ENCODE peak calls at places on chromosomes 3 and 15, in five cellular contexts. T is fibroblast of lung, Q is mammary epithelial cell, R is A673, F is HCT116. J is an unnamed sample.
A peak's percentile ranks its signal among the peaks of the same experiment; 100 is the strongest.

GRCh38 chr15:85533949-85534543 is 153.6 kb downstream of the AKAP13 start:
- DNase-seq in Q (peak; percentile 38), F (no peak), T (no peak), R (no peak), J (no peak)

GRCh38 chr15:70234256-70234965 is 136.7 kb upstream of the TLE3 start:
- DNase-seq in R (no peak), T (peak; percentile 79), F (no peak), Q (no peak), J (no peak)

GRCh38 chr15:77753238-77753873 is 120.6 kb upstream of the LINGO1 start:
- DNase-seq in Q (peak; percentile 6), F (no peak), T (peak; percentile 17), R (peak; percentile 49), J (peak; percentile 57)

GRCh38 chr3:51712511-51712931 is 5.7 kb downstream of the GRM2 start:
- DNase-seq in F (no peak), R (no peak), T (no peak), Q (no peak), J (no peak)

GRCh38 chr15:77874071-77874470 is 203.4 kb downstream of the TBC1D2B start:
- DNase-seq in R (no peak), T (no peak), F (no peak), Q (no peak), J (no peak)

GRCh38 chr15:67063689-67064606 is 1.5 kb upstream of the SMAD3 start:
- DNase-seq in R (no peak), T (peak; percentile 69), Q (no peak), F (peak; percentile 89), J (peak; percentile 92)

GRCh38 chr15:44811347-44811746 is 75.0 kb downstream of the TRIM69 start:
- DNase-seq in T (no peak), Q (peak; percentile 29), R (no peak), F (peak; percentile 6), J (no peak)

GRCh38 chr15:42879390-42879912 is 41.1 kb downstream of the TTBK2 start:
- DNase-seq in F (no peak), T (no peak), Q (no peak), R (no peak), J (no peak)

GRCh38 chr3:16132926-16133325 is 41.6 kb upstream of the GALNT15 start:
- DNase-seq in T (no peak), R (peak; percentile 25), F (no peak), Q (no peak), J (no peak)

GRCh38 chr3:193554790-193555189 is at the start of gene ATP13A4:
- DNase-seq in F (no peak), Q (no peak), T (no peak), R (no peak), J (no peak)

GRCh38 chr3:48656061-48656840 is 6.4 kb downstream of the CELSR3 start:
- DNase-seq in Q (peak; percentile 74), F (peak; percentile 21), R (peak; percentile 79), T (peak; percentile 54), J (no peak)

GRCh38 chr15:98906712-98907083 is 100.9 kb downstream of the PGPEP1L start:
- DNase-seq in F (no peak), T (peak; percentile 75), R (no peak), Q (peak; percentile 79), J (no peak)

GRCh38 chr15:25763206-25763880 is 99.8 kb downstream of the ATP10A start:
- DNase-seq in Q (no peak), T (no peak), F (no peak), R (no peak), J (no peak)

GRCh38 chr3:124409650-124410275 is 320.5 kb upstream of the UMPS start:
- DNase-seq in T (peak; percentile 76), R (no peak), Q (peak; percentile 19), F (no peak), J (no peak)

GRCh38 chr15:78372880-78373279 is 32.7 kb downstream of the CRABP1 start:
- DNase-seq in F (peak; percentile 21), Q (no peak), T (no peak), R (no peak), J (peak; percentile 27)

GRCh38 chr3:157786618-157787017 is 283.4 kb upstream of the VEPH1 start:
- DNase-seq in F (no peak), R (no peak), Q (peak; percentile 35), T (peak; percentile 54), J (no peak)

GRCh38 chr15:75817151-75817935 is 25.9 kb upstream of the UBE2Q2 start:
- DNase-seq in R (peak; percentile 73), Q (no peak), T (no peak), F (no peak), J (no peak)

GRCh38 chr3:194395201-194395600 is 3.9 kb downstream of the GP5 start:
- DNase-seq in F (no peak), Q (peak; percentile 7), T (no peak), R (peak; percentile 83), J (no peak)

GRCh38 chr3:111999924-112000835 is 1.5 kb downstream of the TAGLN3 start:
- DNase-seq in Q (no peak), R (no peak), F (no peak), T (peak; percentile 48), J (no peak)

GRCh38 chr3:110576962-110577361 is 494.7 kb upstream of the NECTIN3 start:
- DNase-seq in F (peak; percentile 80), T (peak; percentile 92), R (peak; percentile 81), Q (peak; percentile 77), J (no peak)

GRCh38 chr15:74725241-74725774 is at the start of gene CYP1A1:
- DNase-seq in Q (peak; percentile 8), R (peak; percentile 33), F (no peak), T (peak; percentile 4), J (no peak)

GRCh38 chr3:174206607-174207192 is 652.4 kb upstream of the NAALADL2 start:
- DNase-seq in F (no peak), Q (no peak), R (peak; percentile 15), T (no peak), J (no peak)

GRCh38 chr3:160296591-160296990 is 71.4 kb downstream of the C3orf80 start:
- DNase-seq in R (no peak), F (no peak), T (peak; percentile 15), Q (no peak), J (no peak)

GRCh38 chr3:55309336-55309735 is 177.8 kb downstream of the WNT5A start:
- DNase-seq in Q (no peak), T (peak; percentile 53), R (no peak), F (no peak), J (no peak)

GRCh38 chr3:187958432-187959003 is 195.4 kb upstream of the LPP start:
- DNase-seq in F (no peak), T (no peak), R (no peak), Q (no peak), J (no peak)

GRCh38 chr15:25061808-25062550 is 107.2 kb downstream of the SNRPN start:
- DNase-seq in F (no peak), Q (no peak), T (no peak), R (no peak), J (no peak)

GRCh38 chr3:31521468-31521867 is 11.3 kb upstream of the STT3B start:
- DNase-seq in T (no peak), R (no peak), Q (no peak), F (no peak), J (no peak)

GRCh38 chr3:111315911-111316310 is 226.1 kb upstream of the CD96 start:
- DNase-seq in F (no peak), Q (peak; percentile 30), T (peak; percentile 83), R (peak; percentile 30), J (no peak)

DNA sequence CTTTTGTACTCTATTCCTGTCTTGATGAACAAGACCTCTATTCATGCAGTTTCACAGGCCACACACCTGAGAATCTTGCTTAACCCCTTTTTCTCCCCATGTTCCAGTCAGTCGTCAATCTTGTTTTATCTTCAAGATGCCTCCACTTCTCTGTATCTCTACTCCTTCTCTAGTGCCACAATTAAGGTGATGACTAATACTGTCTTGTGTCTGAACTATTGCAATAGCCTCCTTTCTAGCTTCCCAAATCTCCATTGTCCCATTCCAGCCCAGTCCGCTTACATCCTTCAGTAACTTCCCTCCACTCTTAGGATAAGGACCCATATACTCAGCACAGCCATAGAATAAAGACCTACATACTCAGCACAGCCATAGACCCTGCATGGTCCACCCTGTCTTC is 24.7 kb downstream of the CHST14 start:
- DNase-seq in Q (no peak), T (no peak), R (no peak), F (no peak), J (peak; percentile 2)
- TF ChIP-seq EZH2 in Q (no peak), T (no peak), R (no peak), F (no peak), J (no peak)

GRCh38 chr3:43998841-43999805 is 242.6 kb upstream of the TOPAZ1 start:
- DNase-seq in Q (peak; percentile 51), R (peak; percentile 80), T (peak; percentile 40), F (no peak), J (no peak)

GRCh38 chr3:43999920-44000319 is 241.8 kb upstream of the TOPAZ1 start:
- DNase-seq in R (no peak), Q (no peak), F (no peak), T (no peak), J (no peak)

GRCh38 chr3:43996379-43997301 is 245.0 kb upstream of the TOPAZ1 start:
- DNase-seq in Q (peak; percentile 53), R (peak; percentile 62), T (no peak), F (no peak), J (no peak)

GRCh38 chr3:43997788-43998373 is 243.8 kb upstream of the TOPAZ1 start:
- DNase-seq in T (no peak), F (no peak), R (peak; percentile 31), Q (no peak), J (no peak)

DNA sequence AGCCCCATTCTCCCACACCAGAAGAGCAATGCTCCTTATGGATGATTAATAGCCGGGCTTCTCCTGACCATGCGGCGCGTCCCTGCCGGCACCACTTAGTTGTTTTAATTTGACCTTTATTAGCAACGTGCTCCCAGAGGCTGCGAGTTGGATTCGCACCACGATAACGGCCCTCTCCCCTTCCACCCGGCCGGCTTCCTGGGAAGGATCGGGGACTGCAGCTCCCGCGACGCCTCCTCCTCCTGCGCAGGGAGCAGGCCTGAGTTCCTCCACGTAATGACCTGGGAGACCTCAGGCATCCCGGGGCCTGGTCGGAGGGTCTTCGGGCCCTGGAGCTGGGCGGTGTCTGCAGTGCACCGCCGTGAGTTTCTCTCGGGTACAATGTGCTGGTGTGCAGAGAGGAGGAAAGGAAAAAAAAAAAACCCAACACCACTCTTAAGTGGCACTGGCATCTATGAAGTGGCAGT is 243.3 kb upstream of the TOPAZ1 start:
- DNase-seq in F (no peak), R (peak; percentile 15), T (no peak), Q (no peak), J (no peak)
- TF ChIP-seq EZH2 in F (no peak), R (no peak), T (no peak), Q (no peak), J (no peak)

GRCh38 chr15:27673766-27674445 is 425.2 kb downstream of the OCA2 start:
- DNase-seq in R (no peak), Q (no peak), T (no peak), F (no peak), J (no peak)
- TF ChIP-seq EZH2 in R (no peak), Q (no peak), T (no peak), F (no peak), J (no peak)

DNA sequence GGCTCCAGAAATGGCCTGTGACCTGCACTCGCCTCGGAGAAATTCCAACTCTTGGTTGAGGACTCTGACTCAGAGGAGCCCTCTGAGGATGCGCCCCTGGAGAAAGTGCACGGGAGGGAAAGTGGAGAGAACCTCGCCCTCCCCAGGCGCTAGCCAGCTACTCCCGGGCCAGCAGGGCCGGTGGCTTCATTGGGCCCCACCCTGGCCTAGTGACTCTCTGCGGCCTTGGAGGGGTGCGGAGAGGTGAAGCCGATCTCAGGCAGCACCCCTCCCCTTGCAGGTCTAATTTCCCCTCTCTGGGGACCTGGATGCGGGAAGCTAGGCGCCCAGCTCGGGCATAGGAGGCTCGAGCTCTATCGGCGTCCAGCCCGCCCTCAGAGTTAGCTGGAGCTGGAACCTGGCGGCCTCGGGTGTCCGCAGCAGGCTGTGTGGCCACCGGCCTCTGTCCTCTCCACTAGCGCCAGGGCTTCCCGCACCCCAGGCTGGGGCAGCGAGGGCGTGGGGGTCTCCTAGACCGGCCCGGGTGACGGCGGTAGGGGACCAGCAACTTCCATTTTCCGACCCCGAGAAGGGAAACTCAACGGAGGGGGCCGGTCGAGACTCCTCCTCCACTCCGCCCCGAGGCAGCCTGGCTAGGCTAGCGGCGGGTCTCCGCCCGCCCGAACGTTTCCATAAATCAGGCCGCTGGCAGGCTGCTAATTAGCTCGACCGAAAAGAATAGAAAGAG is 29.4 kb downstream of the NR2F2 start:
- DNase-seq in R (peak; percentile 85), F (no peak), T (peak; percentile 51), Q (no peak), J (no peak)
- TF ChIP-seq EZH2 in R (no peak), F (no peak), T (no peak), Q (peak; percentile 61), J (no peak)